ENCODE peak calls at places on chromosome 15, in eight cellular contexts. K is HCEC 1CT; T is fibroblast of the aortic adventitia; M is effector memory CD8-positive, alpha-beta T cell; P is trophoblast cell; S is activated T-helper 9 cell treated with anti-CD3 and anti-CD28 coated beads, Interleukin-2, amount 50 U/mL, for 16 hours; L is stimulated activated CD4-positive, alpha-beta T cell treated with anti-CD3 and anti-CD28 coated beads, Interleukin-15, amount 100 ng/mL, for 1 hour; I is NCI-H69. E is an unnamed sample.
A peak's percentile ranks its signal among the peaks of the same experiment; 100 is the strongest.

GRCh38 chr15:89801471-89802205 is 13.0 kb downstream of the ANPEP start:
- DNase-seq in K (no peak), I (no peak), M (no peak), L (no peak), T (no peak), S (no peak), P (no peak), E (no peak)

GRCh38 chr15:90660195-90660995 is 56.8 kb upstream of the BLM start:
- DNase-seq in M (peak; percentile 44), K (peak; percentile 81), I (peak; percentile 38), S (peak; percentile 63), T (peak; percentile 90), P (peak; percentile 71), L (peak; percentile 38), E (peak; percentile 93)

GRCh38 chr15:70494861-70495571 is 268.3 kb downstream of the UACA start:
- DNase-seq in I (peak; percentile 88), S (no peak), L (no peak), M (no peak), T (peak; percentile 95), K (peak; percentile 91), P (peak; percentile 95), E (no peak)

GRCh38 chr15:75583689-75584088 is 4.6 kb upstream of the PTPN9 start:
- DNase-seq in M (no peak), T (peak; percentile 34), L (no peak), P (no peak), K (no peak), S (no peak), I (no peak), E (no peak)

GRCh38 chr15:25408428-25408827 is 30.4 kb downstream of the UBE3A start:
- DNase-seq in I (no peak), T (peak; percentile 35), S (no peak), K (no peak), L (no peak), P (no peak), M (no peak), E (no peak)

GRCh38 chr15:41888662-41889253 is 5.1 kb downstream of the SPTBN5 start:
- DNase-seq in L (no peak), T (no peak), P (no peak), I (no peak), K (no peak), M (no peak), S (no peak), E (no peak)

GRCh38 chr15:42405876-42406482 is 46.7 kb downstream of the CAPN3 start:
- DNase-seq in M (no peak), K (no peak), I (no peak), T (peak; percentile 16), L (no peak), S (no peak), P (no peak), E (no peak)

GRCh38 chr15:50241684-50242450 is 23.7 kb downstream of the HDC start:
- DNase-seq in L (no peak), S (no peak), P (no peak), T (peak; percentile 39), M (no peak), I (peak; percentile 15), K (peak; percentile 71), E (no peak)

GRCh38 chr15:69725957-69726356 is 273.3 kb downstream of the RPLP1 start:
- DNase-seq in L (no peak), K (no peak), M (no peak), P (no peak), T (no peak), I (no peak), S (no peak), E (no peak)

GRCh38 chr15:73965094-73965729 is 26.9 kb downstream of the STOML1 start:
- DNase-seq in L (peak; percentile 38), S (no peak), T (no peak), I (peak; percentile 45), P (no peak), M (no peak), K (no peak), E (peak; percentile 58)

GRCh38 chr15:87739866-87740265 is 516.7 kb downstream of the NTRK3 start:
- DNase-seq in M (no peak), K (no peak), I (no peak), T (no peak), P (no peak), L (no peak), S (no peak), E (no peak)

E was measured in tibial artery.